ENCODE peak calls at places on chromosomes 4 and X, in four cellular contexts. V, R, O and M are unnamed samples.

GRCh38 chr4:68569466-68570121 is 6.5 kb downstream of the UGT2B17 start:
- DNase-seq in O (no peak), V (no peak), R (no peak), M (no peak)

GRCh38 chr4:921830-922331 is 10.2 kb downstream of the GAK start:
- DNase-seq in V (no peak), R (no peak), O (no peak), M (no peak)

GRCh38 chr4:148060264-148061138 is 328.6 kb downstream of the ARHGAP10 start:
- DNase-seq in R (no peak), O (no peak), V (no peak), M (no peak)

GRCh38 chr4:81351653-81352455 is 119.9 kb downstream of the RASGEF1B start:
- DNase-seq in O (peak; percentile 77), R (peak; percentile 94), V (peak; percentile 45), M (peak; percentile 87)

GRCh38 chr4:8745036-8745827 is 126.4 kb downstream of the HMX1 start:
- DNase-seq in V (no peak), O (no peak), R (no peak), M (no peak)

GRCh38 chr4:53508446-53508845 is 82.8 kb downstream of the LNX1 start:
- DNase-seq in O (no peak), V (no peak), R (no peak), M (no peak)

GRCh38 chr4:119016636-119017035 is 119.0 kb upstream of the MYOZ2 start:
- DNase-seq in O (no peak), R (no peak), V (no peak), M (peak; percentile 23)

GRCh38 chrX:21881881-21882574 is 26.2 kb downstream of the YY2 start:
- DNase-seq in R (no peak), V (no peak), O (no peak), M (no peak)

GRCh38 chr4:24551492-24552330 is 32.6 kb downstream of the DHX15 start:
- DNase-seq in O (no peak), V (no peak), R (no peak), M (peak; percentile 6)

GRCh38 chr4:139896242-139896752 is 230.7 kb downstream of the MGST2 start:
- DNase-seq in O (no peak), R (no peak), V (no peak), M (no peak)

GRCh38 chr4:93776386-93777080 is 52.0 kb upstream of the ATOH1 start:
- DNase-seq in R (no peak), V (peak; percentile 71), O (no peak), M (no peak)

GRCh38 chr4:67680568-67681222 is 20.3 kb downstream of the UBA6 start:
- DNase-seq in R (no peak), V (peak; percentile 38), O (no peak), M (peak; percentile 11)

GRCh38 chr4:170014359-170015008 is 11.7 kb downstream of the MFAP3L start:
- DNase-seq in O (no peak), R (no peak), V (no peak), M (no peak)

GRCh38 chr4:114399085-114399484 is 199.5 kb upstream of the UGT8 start:
- DNase-seq in O (no peak), V (no peak), R (peak; percentile 44), M (peak; percentile 32)

GRCh38 chrX:71586929-71587328 is 8.7 kb downstream of the GCNA start:
- DNase-seq in R (no peak), O (no peak), V (no peak), M (peak; percentile 32)

GRCh38 chrX:40411350-40412111 is 169.2 kb upstream of the ATP6AP2 start:
- DNase-seq in R (peak; percentile 49), V (no peak), O (peak; percentile 77), M (no peak)

GRCh38 chrX:33178690-33179089 is 32.7 kb downstream of the DMD start:
- DNase-seq in O (no peak), R (no peak), V (no peak), M (no peak)

GRCh38 chr4:3481783-3482397 is 18.8 kb downstream of the DOK7 start:
- DNase-seq in R (no peak), O (no peak), V (no peak), M (no peak)

GRCh38 chr4:174334628-174335027 is 50.9 kb downstream of the CEP44 start:
- DNase-seq in O (no peak), R (no peak), V (peak; percentile 36), M (no peak)

GRCh38 chr4:8709729-8710360 is 117.3 kb downstream of the CPZ start:
- DNase-seq in O (no peak), R (no peak), V (no peak), M (no peak)

GRCh38 chr4:124937993-124938392 is 225.5 kb upstream of the ANKRD50 start:
- DNase-seq in O (no peak), V (no peak), R (no peak), M (no peak)

GRCh38 chr4:158769175-158769831 is 477 bp downstream of the FNIP2 start:
- DNase-seq in O (no peak), V (no peak), R (peak; percentile 54), M (peak; percentile 40)

GRCh38 chrX:123665197-123665596 is 67.7 kb downstream of the THOC2 start:
- DNase-seq in O (no peak), V (peak; percentile 32), R (no peak), M (peak; percentile 8)

GRCh38 chrX:150037041-150037440 is 98.8 kb upstream of the EOLA2 start:
- DNase-seq in R (no peak), O (no peak), V (no peak), M (no peak)

GRCh38 chr4:140188975-140189374 is 35.0 kb upstream of the MAML3 start:
- DNase-seq in O (no peak), R (no peak), V (no peak), M (peak; percentile 16)

GRCh38 chrX:131977619-131978018 is 45.5 kb upstream of the STK26 start:
- DNase-seq in V (no peak), O (no peak), R (no peak), M (no peak)

GRCh38 chr4:59553739-59554126 is 1646.4 kb upstream of the ADGRL3 start:
- DNase-seq in O (no peak), V (no peak), R (no peak), M (peak; percentile 11)

GRCh38 chrX:101430457-101431078 is 22.5 kb downstream of the HNRNPH2 start:
- DNase-seq in O (no peak), R (no peak), V (no peak), M (no peak)

GRCh38 chr4:79050521-79050880 is 111.3 kb upstream of the PAQR3 start:
- DNase-seq in V (no peak), O (no peak), R (no peak), M (no peak)

GRCh38 chrX:153900806-153901752 is 3.4 kb upstream of the AVPR2 start:
- DNase-seq in R (peak; percentile 57), O (peak; percentile 62), V (peak; percentile 60), M (peak; percentile 43)

GRCh38 chr4:128006592-128006991 is 41.4 kb downstream of the ABHD18 start:
- DNase-seq in V (no peak), O (no peak), R (no peak), M (no peak)

GRCh38 chrX:12370444-12371089 is 232.3 kb downstream of the FRMPD4 start:
- DNase-seq in O (no peak), V (no peak), R (no peak), M (no peak)

GRCh38 chr4:169619958-169620845 is at the start of gene CLCN3:
- DNase-seq in O (peak; percentile 96), R (peak; percentile 98), V (no peak), M (peak; percentile 99)

GRCh38 chr4:84916233-84916632 is 50.3 kb downstream of the WDFY3 start:
- DNase-seq in O (no peak), R (peak; percentile 66), V (no peak), M (no peak)

GRCh38 chr4:84879651-84880200 is 86.8 kb downstream of the WDFY3 start:
- DNase-seq in R (no peak), V (no peak), O (no peak), M (no peak)

GRCh38 chr4:10096201-10096975 is 20.2 kb downstream of the WDR1 start:
- DNase-seq in O (no peak), V (peak; percentile 81), R (no peak), M (peak; percentile 64)

DNA sequence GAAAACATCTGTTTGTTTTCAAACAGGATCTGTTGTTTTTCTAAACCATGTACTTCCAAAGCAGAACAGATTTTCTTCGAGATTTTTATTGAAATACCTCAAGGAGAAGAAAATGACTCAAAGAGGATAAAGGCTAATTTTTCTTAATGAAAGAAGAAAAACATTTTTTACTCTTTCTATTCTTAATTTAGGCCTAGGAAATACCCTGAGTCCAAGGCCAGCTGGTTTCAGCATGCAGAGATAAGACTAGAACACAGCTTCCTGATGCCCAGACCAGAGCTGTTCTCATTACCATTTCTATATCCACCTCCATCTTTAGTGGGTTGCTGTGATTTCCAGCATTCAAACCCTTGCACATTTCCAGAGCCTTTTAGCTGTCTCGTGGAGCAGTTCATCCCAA is 18.3 kb downstream of the GAB1 start:
- DNase-seq in R (no peak), O (no peak), V (no peak), M (no peak)
- H3K4me1 ChIP-seq in R (peaks cover 82% of the 10 kb centered on the region), O (peaks cover 2% of the 10 kb centered on the region), V (peaks cover 73% of the 10 kb centered on the region), M (peaks cover 74% of the 10 kb centered on the region)

DNA sequence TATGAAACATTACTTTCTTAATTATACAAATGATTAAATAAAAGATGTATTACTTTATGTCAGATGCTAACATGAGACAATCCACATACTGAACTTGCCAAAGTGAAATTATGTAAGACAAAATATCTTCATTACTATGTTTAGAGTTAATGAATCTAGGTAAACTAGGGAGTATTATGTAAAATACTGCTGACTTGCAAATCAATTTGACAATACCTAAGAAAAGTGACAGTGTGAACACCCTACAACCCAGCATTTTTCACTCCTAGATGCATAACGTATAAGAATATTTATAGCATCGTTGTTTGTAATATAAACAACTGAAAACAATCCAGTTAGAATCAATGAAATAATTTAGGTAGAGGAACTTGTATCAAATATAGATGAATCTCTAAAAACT is 546.3 kb downstream of the MAGEB5 start:
- DNase-seq in O (no peak), V (no peak), R (no peak), M (no peak)
- H3K79me2 ChIP-seq in O (no peaks in the 10 kb centered on the region), V (no peaks in the 10 kb centered on the region), R (no peaks in the 10 kb centered on the region), M (no peaks in the 10 kb centered on the region)

DNA sequence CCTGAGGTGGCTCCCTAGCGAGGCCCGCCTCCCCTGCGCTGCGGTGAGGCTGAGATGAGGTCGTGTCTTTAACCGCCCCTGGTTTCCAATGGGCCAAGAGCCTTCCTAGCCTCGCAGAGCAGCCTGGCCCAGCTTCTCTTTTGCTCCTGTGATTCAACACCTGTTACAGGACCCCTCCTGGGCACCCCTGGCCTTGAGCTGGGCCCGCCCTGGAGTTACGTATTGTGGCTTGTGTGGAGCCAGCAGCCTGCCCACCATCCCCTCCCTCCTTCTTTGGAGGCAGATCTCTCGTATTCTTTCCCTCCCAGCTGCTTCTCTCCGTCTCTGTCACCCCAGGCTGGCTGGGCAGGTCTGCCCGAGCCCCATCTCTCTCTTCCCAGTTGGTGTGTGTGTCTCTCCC is 19.3 kb upstream of the UBA1 start:
- DNase-seq in V (no peak), O (no peak), R (no peak), M (no peak)
- H4K20me1 ChIP-seq in V (no peaks in the 10 kb centered on the region), O (no peaks in the 10 kb centered on the region), R (no peaks in the 10 kb centered on the region), M (no peaks in the 10 kb centered on the region)

GRCh38 chr4:142380052-142380598 is 466.0 kb downstream of the INPP4B start:
- DNase-seq in V (no peak), O (no peak), R (no peak), M (no peak)

GRCh38 chr4:142376204-142376603 is 469.9 kb downstream of the INPP4B start:
- DNase-seq in V (no peak), R (no peak), O (no peak), M (no peak)

GRCh38 chr4:142378179-142378578 is 467.9 kb downstream of the INPP4B start:
- DNase-seq in R (no peak), V (no peak), O (no peak), M (no peak)

GRCh38 chr4:142379277-142380051 is 466.6 kb downstream of the INPP4B start:
- DNase-seq in V (no peak), O (no peak), R (no peak), M (peak; percentile 14)

GRCh38 chr4:142377345-142378091 is 468.6 kb downstream of the INPP4B start:
- DNase-seq in R (no peak), O (no peak), V (no peak), M (no peak)
- H3K4me1 ChIP-seq in R (peaks cover 5% of the 10 kb centered on the region), O (no peaks in the 10 kb centered on the region), V (peaks cover 60% of the 10 kb centered on the region), M (peaks cover 8% of the 10 kb centered on the region)